ENCODE peak calls at places on chromosomes 3 and 15, in eight cellular contexts. D, X, Q, U, K, M, S and J are unnamed samples.

GRCh38 chr15:71808311-71809020 is 1.9 kb upstream of the NR2E3 start:
- DNase-seq in D (no peak), X (no peak), Q (no peak), U (no peak), K (no peak), M (no peak), S (no peak), J (no peak)

GRCh38 chr3:142896201-142896755 is 7.4 kb upstream of the PCOLCE2 start:
- DNase-seq in D (no peak), X (no peak), Q (peak; percentile 75), U (no peak), K (no peak), M (no peak), S (no peak), J (peak; percentile 63)

GRCh38 chr3:177596822-177597271 is 399.6 kb upstream of the TBL1XR1 start:
- DNase-seq in D (no peak), X (peak; percentile 72), Q (peak; percentile 85), U (no peak), K (no peak), M (no peak), S (no peak), J (peak; percentile 92)

GRCh38 chr3:30655187-30655812 is 48.9 kb downstream of the TGFBR2 start:
- DNase-seq in D (no peak), X (no peak), Q (peak; percentile 50), U (no peak), K (no peak), M (no peak), S (no peak), J (no peak)

GRCh38 chr3:139301183-139301582 is 42.6 kb upstream of the MRPS22 start:
- DNase-seq in D (no peak), X (no peak), Q (peak; percentile 7), U (peak; percentile 21), K (no peak), M (no peak), S (no peak), J (no peak)

GRCh38 chr3:167110906-167111305 is 269.2 kb downstream of the ZBBX start:
- DNase-seq in D (no peak), X (peak; percentile 19), Q (peak; percentile 65), U (no peak), K (peak; percentile 4), M (no peak), S (no peak), J (peak; percentile 51)

GRCh38 chr3:168155207-168155785 is 59.6 kb upstream of the GOLIM4 start:
- DNase-seq in D (no peak), X (no peak), Q (no peak), U (no peak), K (no peak), M (no peak), S (no peak), J (no peak)

GRCh38 chr3:122215592-122216298 is 32.3 kb downstream of the CASR start:
- DNase-seq in D (no peak), X (no peak), Q (no peak), U (no peak), K (no peak), M (no peak), S (no peak), J (no peak)

GRCh38 chr3:188706176-188706575 is 465.6 kb upstream of the TPRG1 start:
- DNase-seq in D (no peak), X (no peak), Q (peak; percentile 67), U (no peak), K (no peak), M (no peak), S (no peak), J (peak; percentile 12)

GRCh38 chr3:186514296-186515002 is 29.7 kb downstream of the CRYGS start:
- DNase-seq in D (no peak), X (no peak), Q (peak; percentile 35), U (no peak), K (no peak), M (no peak), S (no peak), J (peak; percentile 23)

GRCh38 chr15:78838480-78838879 is 27.2 kb upstream of the ADAMTS7 start:
- DNase-seq in D (no peak), X (no peak), Q (no peak), U (no peak), K (no peak), M (no peak), S (no peak), J (no peak)

GRCh38 chr3:11220230-11220629 is 52.0 kb upstream of the ATG7 start:
- DNase-seq in D (peak; percentile 63), X (no peak), Q (no peak), U (no peak), K (no peak), M (no peak), S (no peak), J (no peak)

GRCh38 chr3:171772427-171773056 is 37.7 kb downstream of the PLD1 start:
- DNase-seq in D (no peak), X (no peak), Q (peak; percentile 74), U (peak; percentile 22), K (peak; percentile 61), M (peak; percentile 62), S (peak; percentile 45), J (peak; percentile 78)

GRCh38 chr3:50356553-50356952 is 2.8 kb downstream of the TMEM115 start:
- DNase-seq in D (no peak), X (no peak), Q (peak; percentile 70), U (no peak), K (no peak), M (no peak), S (no peak), J (no peak)

GRCh38 chr15:62068071-62068786 is 1.5 kb downstream of the C2CD4A start:
- DNase-seq in D (no peak), X (no peak), Q (peak; percentile 22), U (peak; percentile 61), K (no peak), M (peak; percentile 66), S (peak; percentile 41), J (peak; percentile 22)

GRCh38 chr15:34252545-34252944 is 27.7 kb downstream of the EMC4 start:
- DNase-seq in D (no peak), X (no peak), Q (no peak), U (no peak), K (no peak), M (no peak), S (no peak), J (no peak)

GRCh38 chr3:190585771-190586630 is 72.1 kb downstream of the IL1RAP start:
- DNase-seq in D (no peak), X (peak; percentile 88), Q (peak; percentile 93), U (no peak), K (no peak), M (no peak), S (no peak), J (peak; percentile 97)

GRCh38 chr3:67691926-67692325 is 37.5 kb upstream of the SUCLG2 start:
- DNase-seq in D (no peak), X (no peak), Q (no peak), U (no peak), K (no peak), M (no peak), S (no peak), J (no peak)

GRCh38 chr3:107753988-107754387 is 231.2 kb downstream of the BBX start:
- DNase-seq in D (no peak), X (no peak), Q (no peak), U (no peak), K (no peak), M (no peak), S (no peak), J (no peak)

GRCh38 chr3:107757140-107757539 is 234.4 kb downstream of the BBX start:
- DNase-seq in D (no peak), X (no peak), Q (no peak), U (no peak), K (no peak), M (no peak), S (no peak), J (no peak)

GRCh38 chr3:107756649-107757048 is 233.9 kb downstream of the BBX start:
- DNase-seq in D (no peak), X (no peak), Q (no peak), U (no peak), K (no peak), M (no peak), S (no peak), J (no peak)

GRCh38 chr3:107753494-107753893 is 230.7 kb downstream of the BBX start:
- DNase-seq in D (no peak), X (no peak), Q (peak; percentile 63), U (no peak), K (peak; percentile 23), M (peak; percentile 26), S (peak; percentile 48), J (peak; percentile 63)

GRCh38 chr3:107752202-107752990 is 229.6 kb downstream of the BBX start:
- DNase-seq in D (no peak), X (no peak), Q (peak; percentile 60), U (no peak), K (no peak), M (no peak), S (no peak), J (peak; percentile 50)
- TF ChIP-seq CTCF in D (no peak), X (peak; percentile 76), Q (peak; percentile 82), U (no peak), K (peak; percentile 41), M (peak; percentile 57), S (peak; percentile 56), J (peak; percentile 42)

DNA sequence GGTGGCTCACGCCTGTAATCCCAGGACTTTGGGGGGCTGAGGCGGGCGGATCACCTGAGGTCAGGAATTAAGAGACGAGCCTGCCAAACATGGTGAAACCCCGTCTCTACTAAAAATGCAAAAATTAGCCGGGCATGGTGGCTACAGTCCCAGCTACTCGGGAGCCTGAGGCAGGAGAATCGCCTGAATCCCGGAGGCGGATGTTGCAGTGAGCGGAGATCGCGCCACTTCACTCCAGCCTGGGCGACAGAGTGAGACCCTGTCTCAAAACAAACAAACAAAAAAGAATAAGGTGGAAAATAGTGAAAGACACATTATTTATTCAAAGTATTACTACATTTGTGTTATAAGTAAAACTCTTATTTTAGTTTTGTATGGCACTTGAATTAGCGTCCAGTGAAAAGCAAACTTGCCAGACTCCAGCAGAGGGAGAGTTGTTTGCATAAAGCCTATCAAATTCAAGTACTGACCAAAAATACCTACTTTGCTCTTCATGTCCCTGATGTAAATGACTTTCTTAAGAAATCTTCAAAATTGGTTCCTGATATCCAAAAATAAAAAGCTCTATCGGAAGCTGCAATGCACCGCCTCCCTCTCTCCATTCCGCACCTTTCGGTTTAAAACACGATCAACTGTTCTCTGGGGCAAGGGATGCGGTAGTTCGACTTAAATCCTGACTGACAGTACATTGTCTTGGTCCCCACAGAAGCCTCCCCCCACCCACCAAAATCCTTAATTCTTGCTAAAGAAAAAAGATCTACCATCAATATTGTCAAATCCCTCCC is 1.2 kb downstream of the TRPM7 start:
- DNase-seq in D (no peak), X (no peak), Q (peak; percentile 2), U (no peak), K (no peak), M (no peak), S (no peak), J (peak; percentile 3)
- TF ChIP-seq CTCF in D (no peak), X (no peak), Q (no peak), U (no peak), K (no peak), M (no peak), S (no peak), J (no peak)

GRCh38 chr3:129421988-129422745 is 6.3 kb downstream of the EFCAB12 start:
- DNase-seq in D (peak; percentile 39), X (no peak), Q (no peak), U (no peak), K (no peak), M (no peak), S (no peak), J (no peak)
- TF ChIP-seq CTCF in D (no peak), X (peak; percentile 44), Q (peak; percentile 24), U (no peak), K (no peak), M (no peak), S (no peak), J (no peak)

GRCh38 chr15:92205255-92205739 is 188.4 kb upstream of the ST8SIA2 start:
- DNase-seq in D (no peak), X (no peak), Q (no peak), U (no peak), K (no peak), M (no peak), S (no peak), J (peak; percentile 9)
- TF ChIP-seq CTCF in D (no peak), X (peak; percentile 38), Q (no peak), U (no peak), K (peak; percentile 22), M (no peak), S (no peak), J (no peak)